ENCODE peak calls at places on chromosomes 3 and 15, in four cellular contexts. K, D, E and P are unnamed samples.

GRCh38 chr3:175392653-175393052 is 533.5 kb downstream of the NAALADL2 start:
- DNase-seq in K (no peak), D (no peak), E (no peak), P (no peak)

GRCh38 chr3:135034291-135034768 is 239.3 kb downstream of the EPHB1 start:
- DNase-seq in K (no peak), D (no peak), E (no peak), P (no peak)

GRCh38 chr15:56047354-56047753 is 53.9 kb upstream of the NEDD4 start:
- DNase-seq in K (no peak), D (no peak), E (peak), P (no peak)

GRCh38 chr3:187734841-187735240 is 10.4 kb downstream of the BCL6 start:
- DNase-seq in K (no peak), D (no peak), E (no peak), P (no peak)

GRCh38 chr15:70023064-70023768 is 74.5 kb downstream of the TLE3 start:
- DNase-seq in K (peak), D (no peak), E (peak), P (peak)

GRCh38 chr15:41286665-41287333 is 45.6 kb downstream of the OIP5 start:
- DNase-seq in K (no peak), D (no peak), E (peak), P (no peak)

GRCh38 chr3:134693804-134694203 is 43.0 kb upstream of the KY start:
- DNase-seq in K (no peak), D (no peak), E (peak), P (no peak)

GRCh38 chr15:45242289-45242688 is 9.7 kb upstream of the SLC28A2 start:
- DNase-seq in K (no peak), D (peak), E (no peak), P (peak)

GRCh38 chr3:149368850-149369497 is 8.5 kb downstream of the TM4SF1 start:
- DNase-seq in K (no peak), D (no peak), E (no peak), P (no peak)

GRCh38 chr3:118984699-118985098 is 49.9 kb downstream of the IGSF11 start:
- DNase-seq in K (no peak), D (no peak), E (no peak), P (no peak)

GRCh38 chr3:15858547-15859506 is 61.0 kb upstream of the ANKRD28 start:
- DNase-seq in K (no peak), D (peak), E (peak), P (peak)

GRCh38 chr15:69826818-69827174 is 270.9 kb downstream of the TLE3 start:
- DNase-seq in K (no peak), D (no peak), E (no peak), P (no peak)

GRCh38 chr3:49727154-49727923 is 3.6 kb upstream of the GMPPB start:
- DNase-seq in K (no peak), D (no peak), E (no peak), P (no peak)

GRCh38 chr3:50971487-50971924 is 296.8 kb downstream of the DOCK3 start:
- DNase-seq in K (peak), D (peak), E (peak), P (peak)

GRCh38 chr3:115789480-115789879 is 166.2 kb downstream of the GAP43 start:
- DNase-seq in K (no peak), D (no peak), E (no peak), P (no peak)

GRCh38 chr15:71707230-71708051 is 102.9 kb upstream of the NR2E3 start:
- DNase-seq in K (no peak), D (no peak), E (peak), P (no peak)

GRCh38 chr15:31237042-31237324 is 89.7 kb upstream of the KLF13 start:
- DNase-seq in K (no peak), D (no peak), E (no peak), P (no peak)

GRCh38 chr15:31236184-31237041 is 90.2 kb upstream of the KLF13 start:
- DNase-seq in K (no peak), D (no peak), E (peak), P (peak)

GRCh38 chr15:31238369-31238768 is 88.3 kb upstream of the KLF13 start:
- DNase-seq in K (no peak), D (no peak), E (no peak), P (no peak)

GRCh38 chr15:31234815-31235214 is 91.8 kb upstream of the KLF13 start:
- DNase-seq in K (no peak), D (no peak), E (no peak), P (no peak)

DNA sequence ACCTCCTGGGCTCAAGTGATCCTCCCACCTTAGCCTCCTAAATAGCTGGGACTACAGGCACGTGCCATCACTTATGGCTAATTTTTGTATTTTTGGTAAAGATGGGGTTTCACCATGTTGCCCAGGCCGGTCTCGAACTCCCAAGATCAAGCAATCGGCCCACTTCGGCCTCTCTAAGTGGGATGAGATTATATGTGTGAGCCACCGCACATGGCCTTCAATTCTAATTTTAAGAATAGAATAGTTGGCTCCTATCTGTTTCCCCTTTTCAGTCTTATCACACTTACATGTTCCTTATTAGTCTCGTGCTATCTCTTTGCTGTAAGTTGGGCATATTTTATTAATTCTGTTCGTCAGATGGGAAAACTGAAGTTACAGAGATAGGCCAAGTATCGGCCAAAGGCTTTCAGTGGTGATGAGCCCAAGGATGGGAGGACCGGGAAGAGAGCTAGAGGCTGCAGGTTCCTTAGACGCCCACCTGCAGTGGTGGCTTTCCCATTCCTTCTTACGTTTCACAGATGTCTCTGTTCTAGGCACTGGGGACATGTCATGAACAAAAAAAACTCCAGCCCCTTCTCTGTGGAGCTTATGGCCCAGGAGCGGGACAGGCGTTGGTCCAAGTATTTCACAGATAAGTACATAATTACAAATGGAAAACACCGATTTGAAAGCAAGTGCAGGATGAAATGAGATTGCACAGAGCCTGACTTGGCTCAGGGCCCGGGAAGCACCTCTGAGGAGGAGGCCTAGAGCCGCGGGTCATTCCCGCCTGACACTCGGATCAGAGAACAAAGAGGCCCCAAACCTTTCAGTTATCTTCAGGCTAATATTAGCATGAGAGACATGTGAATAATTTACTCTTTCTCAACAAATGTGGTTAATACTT is 91.1 kb upstream of the KLF13 start:
- DNase-seq in K (no peak), D (no peak), E (peak), P (peak)
- H3K4me2 ChIP-seq in K (no peak), D (no peak), E (peak), P (peak)

GRCh38 chr3:196097373-196098154 is 15.7 kb upstream of the TFRC start:
- DNase-seq in K (no peak), D (no peak), E (no peak), P (no peak)
- H3K9ac ChIP-seq in K (no peak), D (no peak), E (no peak), P (no peak)

GRCh38 chr3:141845407-141846049 is 30.9 kb upstream of the ATP1B3 start:
- DNase-seq in K (no peak), D (no peak), E (no peak), P (peak)
- H2AFZ ChIP-seq in K (no peak), D (no peak), E (no peak), P (no peak)

DNA sequence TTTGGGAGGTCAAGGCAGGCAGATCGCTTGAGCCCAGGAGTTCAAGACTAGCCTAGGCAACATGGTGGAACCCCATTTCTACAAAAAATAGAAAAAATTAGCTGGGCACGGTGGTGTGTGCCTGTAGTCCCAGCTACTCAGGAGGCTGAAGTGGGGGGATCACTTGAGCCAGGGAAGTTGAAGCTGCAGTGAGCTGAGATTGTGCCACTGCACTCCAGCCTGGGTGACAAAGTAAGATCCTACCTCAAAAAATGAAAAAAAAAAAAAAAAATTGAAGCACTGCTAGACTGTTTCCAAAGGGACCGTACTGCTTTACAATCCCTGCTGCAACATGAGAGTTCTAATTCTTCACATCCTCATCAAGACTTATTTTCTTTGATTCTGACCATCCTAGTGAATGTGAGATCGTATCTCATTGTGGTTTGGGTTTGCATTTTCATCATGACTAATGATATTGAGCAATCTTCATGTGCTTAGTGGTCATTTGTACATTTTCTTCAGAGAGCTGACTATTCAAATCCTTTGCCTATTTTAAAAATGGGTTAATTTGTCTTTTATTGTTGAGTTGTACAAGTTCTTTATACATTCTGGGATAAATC is 10.8 kb downstream of the CMTM8 start:
- DNase-seq in K (peak), D (no peak), E (peak), P (no peak)
- H3K4me2 ChIP-seq in K (peak), D (no peak), E (peak), P (no peak)

DNA sequence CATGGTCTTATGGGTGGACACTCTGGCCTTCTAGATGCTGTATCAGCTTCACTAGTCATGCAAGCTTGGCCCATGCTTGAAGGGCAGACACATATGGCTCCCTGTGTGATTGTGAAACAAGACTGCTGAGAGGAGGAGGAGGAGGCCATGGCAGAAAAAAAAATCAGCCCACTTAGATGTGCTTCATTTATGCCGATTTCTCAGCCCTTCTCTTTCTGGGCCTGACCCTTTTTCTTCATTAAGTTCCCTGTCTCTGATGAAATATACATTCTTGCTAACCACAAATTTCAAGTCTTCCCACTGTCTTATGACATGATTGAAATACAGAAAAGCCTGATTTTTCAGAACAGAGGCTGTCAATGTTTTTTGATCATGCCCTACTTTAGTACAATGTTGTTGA is 213.0 kb upstream of the FEZF2 start:
- DNase-seq in K (no peak), D (no peak), E (peak), P (no peak)
- H3K9ac ChIP-seq in K (no peak), D (no peak), E (peak), P (no peak)

DNA sequence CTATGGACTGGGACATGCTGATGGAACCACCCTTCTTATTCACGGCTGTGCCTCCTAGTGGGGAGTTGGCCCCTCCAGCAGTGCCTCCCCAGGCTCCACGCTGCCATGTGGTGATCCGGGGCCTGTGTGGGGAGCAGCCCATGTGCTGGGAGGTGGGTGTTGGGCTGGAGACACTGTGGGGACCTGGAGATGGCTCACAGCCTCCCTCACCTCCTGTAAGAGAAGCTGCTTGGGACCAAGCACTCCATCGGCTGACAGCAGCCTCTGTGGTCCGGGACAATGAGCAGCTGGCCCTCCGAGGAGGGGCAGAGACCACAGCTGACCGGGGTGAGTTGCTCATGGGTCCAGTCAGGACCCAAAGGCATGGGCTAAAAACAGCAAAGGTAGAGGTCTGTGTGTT is 9.1 kb downstream of the ALG3 start:
- DNase-seq in K (no peak), D (no peak), E (no peak), P (no peak)
- H2AFZ ChIP-seq in K (no peak), D (no peak), E (no peak), P (no peak)

GRCh38 chr3:98968347-98968746 is 66.9 kb upstream of the DCBLD2 start:
- DNase-seq in K (no peak), D (no peak), E (peak), P (no peak)

GRCh38 chr3:98967758-98968157 is 66.3 kb upstream of the DCBLD2 start:
- DNase-seq in K (no peak), D (no peak), E (no peak), P (no peak)

GRCh38 chr3:98969295-98969694 is 67.8 kb upstream of the DCBLD2 start:
- DNase-seq in K (no peak), D (no peak), E (no peak), P (no peak)

GRCh38 chr3:98966862-98967554 is 65.5 kb upstream of the DCBLD2 start:
- DNase-seq in K (no peak), D (no peak), E (peak), P (no peak)

GRCh38 chr3:98968824-98969223 is 67.3 kb upstream of the DCBLD2 start:
- DNase-seq in K (no peak), D (no peak), E (no peak), P (no peak)
- H3K4me2 ChIP-seq in K (no peak), D (no peak), E (no peak), P (no peak)

DNA sequence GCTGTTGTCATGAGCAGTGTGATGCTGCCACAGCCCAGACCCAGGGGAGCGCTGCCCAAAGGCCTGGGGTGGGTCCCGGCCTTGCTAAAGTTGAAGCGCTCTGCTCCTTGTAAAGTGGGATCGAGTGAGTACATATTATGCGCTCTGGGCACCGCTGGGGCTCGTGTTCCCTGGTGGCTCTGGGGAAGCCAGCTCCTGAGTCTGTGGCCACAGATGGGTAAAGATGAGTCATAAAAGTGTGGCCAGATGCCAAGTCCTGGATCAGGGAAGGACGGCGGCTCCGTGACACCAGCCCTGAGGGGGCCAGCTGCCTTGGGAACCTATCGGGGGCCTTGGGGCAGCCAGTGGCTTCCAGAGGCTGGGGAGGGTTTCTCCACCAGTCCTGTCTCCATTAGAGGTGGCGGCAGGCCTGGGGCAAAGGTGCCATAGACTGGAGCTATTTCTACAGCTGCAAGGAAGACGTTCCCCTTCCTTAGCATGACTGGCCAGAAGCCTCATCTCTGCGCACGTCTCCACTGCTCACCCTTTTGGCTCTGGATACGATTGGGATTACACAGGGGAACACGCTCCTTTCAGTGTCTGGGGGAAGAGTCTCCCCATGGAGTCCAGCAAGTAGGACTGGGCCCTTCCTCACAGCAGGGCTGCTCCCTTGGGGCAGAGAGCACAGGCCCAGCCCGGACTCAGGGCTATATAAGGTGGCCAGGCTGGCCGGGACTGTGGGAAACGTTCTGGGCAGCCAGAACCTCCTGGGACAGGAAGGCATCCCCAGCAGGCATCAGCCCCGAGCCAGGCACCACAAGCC is 1.2 kb upstream of the ITIH4 start:
- DNase-seq in K (peak), D (no peak), E (peak), P (no peak)
- H3K9ac ChIP-seq in K (no peak), D (peak), E (no peak), P (no peak)